ENCODE peak calls at places on chromosome 22, in ten cellular contexts. D is suprapubic skin, O is AG04450, G is HCT116, S is lower leg skin, U is right atrium auricular region, A is fibroblast of pulmonary artery, W is transverse colon, T is cardiac fibroblast, M is adrenal gland. I is an unnamed sample.

GRCh38 chr22:27848005-27848404 is 46.4 kb upstream of the MN1 start:
- DNase-seq in U (no peak), G (no peak), W (no peak), M (no peak), A (no peak), O (no peak), S (no peak), T (no peak), D (no peak), I (no peak)

GRCh38 chr22:31578171-31578570 is 81.8 kb downstream of the SFI1 start:
- DNase-seq in O (no peak), U (no peak), S (no peak), A (no peak), T (no peak), D (no peak), W (no peak), M (no peak), G (no peak), I (no peak)

GRCh38 chr22:50633771-50634170 is 5.8 kb upstream of the ARSA start:
- DNase-seq in S (no peak), T (no peak), O (no peak), A (no peak), U (no peak), W (no peak), G (no peak), D (no peak), M (no peak), I (no peak)

GRCh38 chr22:30201970-30202369 is 44.6 kb downstream of the LIF start:
- DNase-seq in D (no peak), T (peak), A (peak), U (no peak), G (no peak), S (no peak), W (no peak), O (no peak), M (no peak), I (no peak)

GRCh38 chr22:23684561-23685031 is 6.2 kb upstream of the RGL4 start:
- DNase-seq in M (peak), S (no peak), W (no peak), U (no peak), G (no peak), T (no peak), O (no peak), A (peak), D (no peak), I (no peak)

GRCh38 chr22:25573822-25574221 is 9.3 kb downstream of the GRK3 start:
- DNase-seq in U (no peak), T (no peak), W (no peak), D (no peak), O (no peak), A (no peak), M (no peak), S (no peak), G (no peak), I (no peak)

GRCh38 chr22:29302681-29303465 is 3.6 kb upstream of the GAS2L1 start:
- DNase-seq in T (no peak), M (peak), W (no peak), U (no peak), A (no peak), O (no peak), D (no peak), S (no peak), G (no peak), I (no peak)

GRCh38 chr22:23060612-23061400 is 9.5 kb upstream of the GNAZ start:
- DNase-seq in G (no peak), A (no peak), W (no peak), M (peak), T (no peak), U (peak), D (peak), S (no peak), O (no peak), I (no peak)

GRCh38 chr22:30004101-30004500 is 76.2 kb upstream of the HORMAD2 start:
- DNase-seq in W (no peak), M (peak), S (no peak), D (no peak), T (no peak), U (no peak), A (no peak), G (no peak), O (no peak), I (no peak)

GRCh38 chr22:21832291-21833290 is 34.9 kb downstream of the MAPK1 start:
- DNase-seq in U (no peak), S (no peak), D (no peak), W (no peak), A (peak), G (no peak), T (no peak), M (peak), O (no peak), I (no peak)

GRCh38 chr22:30879398-30879797 is 89.2 kb downstream of the MORC2 start:
- DNase-seq in D (no peak), S (no peak), A (no peak), M (no peak), O (no peak), T (no peak), G (no peak), U (no peak), W (no peak), I (no peak)

GRCh38 chr22:24170189-24170588 is 11.1 kb upstream of the SUSD2 start:
- DNase-seq in M (no peak), O (no peak), D (no peak), A (no peak), S (no peak), T (no peak), U (no peak), W (no peak), G (no peak), I (no peak)

GRCh38 chr22:19547620-19548019 is 23.4 kb upstream of the CLDN5 start:
- DNase-seq in M (no peak), T (no peak), S (no peak), D (no peak), O (no peak), G (no peak), U (no peak), W (no peak), A (no peak), I (no peak)

GRCh38 chr22:41912338-41913039 is 2.4 kb downstream of the SHISA8 start:
- DNase-seq in S (no peak), U (no peak), T (no peak), D (peak), M (no peak), A (no peak), O (no peak), W (no peak), G (no peak), I (no peak)

GRCh38 chr22:47207387-47207786 is 444.9 kb downstream of the TBC1D22A start:
- DNase-seq in S (no peak), A (no peak), G (no peak), U (no peak), O (no peak), D (peak), W (no peak), M (no peak), T (no peak), I (no peak)

GRCh38 chr22:41417622-41418390 is 28.8 kb downstream of the TOB2 start:
- DNase-seq in A (peak), O (no peak), D (peak), W (peak), S (peak), G (no peak), T (peak), M (peak), U (peak), I (no peak)

GRCh38 chr22:50733521-50734342 is 4.3 kb upstream of the ACR start:
- DNase-seq in O (peak), U (no peak), D (peak), T (peak), S (no peak), M (peak), W (peak), A (peak), G (no peak), I (peak)

GRCh38 chr22:39567135-39567946 is 3.2 kb upstream of the CACNA1I start:
- DNase-seq in G (no peak), U (no peak), A (no peak), S (no peak), M (no peak), T (no peak), W (peak), O (no peak), D (no peak), I (no peak)

GRCh38 chr22:50676211-50676636 is 3.6 kb downstream of the SHANK3 start:
- DNase-seq in O (no peak), G (no peak), D (no peak), U (peak), T (no peak), S (no peak), A (no peak), W (no peak), M (no peak), I (no peak)

GRCh38 chr22:42957958-42958357 is 57.0 kb downstream of the PACSIN2 start:
- DNase-seq in W (no peak), S (no peak), T (peak), D (no peak), M (peak), U (no peak), O (no peak), G (no peak), A (no peak), I (no peak)
- H3K4me3 ChIP-seq in W (no peak), S (no peak), T (no peak), D (peak), M (no peak), U (peak), O (no peak), G (no peak), A (no peak), I (no peak)

GRCh38 chr22:44444341-44445306 is 53.4 kb downstream of the RTL6 start:
- DNase-seq in O (no peak), D (no peak), M (no peak), A (no peak), G (no peak), U (no peak), S (no peak), T (no peak), W (no peak), I (no peak)
- TF ChIP-seq CTCF in O (peak), D (no peak), M (no peak), A (peak), G (no peak), U (no peak), S (no peak), T (peak), W (no peak), I (peak)

DNA sequence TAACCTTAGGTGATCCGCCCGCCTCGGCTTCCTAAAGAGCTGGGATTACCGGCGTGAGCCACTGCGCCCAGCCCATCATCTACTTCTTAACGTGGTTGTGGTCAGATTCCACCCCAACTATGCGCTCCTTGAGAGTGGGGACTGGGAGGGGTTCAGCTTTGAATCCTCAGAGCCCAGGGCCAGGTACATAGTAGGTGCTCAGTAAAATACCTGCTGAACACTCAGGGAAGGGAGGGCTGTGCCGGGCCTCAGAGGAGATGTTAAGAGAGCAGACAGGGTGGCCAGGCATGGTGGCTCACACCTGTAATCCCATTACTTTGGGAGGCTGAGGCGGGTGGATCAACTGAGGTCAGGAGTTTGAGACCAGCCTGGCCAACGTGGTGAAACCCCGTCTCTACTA is 1.2 kb upstream of the LGALS1 start:
- DNase-seq in U (no peak), D (no peak), T (no peak), G (no peak), A (no peak), O (no peak), W (no peak), S (no peak), M (no peak), I (no peak)
- H3K4me3 ChIP-seq in U (no peak), D (no peak), T (no peak), G (no peak), A (no peak), O (no peak), W (no peak), S (no peak), M (no peak), I (no peak)

DNA sequence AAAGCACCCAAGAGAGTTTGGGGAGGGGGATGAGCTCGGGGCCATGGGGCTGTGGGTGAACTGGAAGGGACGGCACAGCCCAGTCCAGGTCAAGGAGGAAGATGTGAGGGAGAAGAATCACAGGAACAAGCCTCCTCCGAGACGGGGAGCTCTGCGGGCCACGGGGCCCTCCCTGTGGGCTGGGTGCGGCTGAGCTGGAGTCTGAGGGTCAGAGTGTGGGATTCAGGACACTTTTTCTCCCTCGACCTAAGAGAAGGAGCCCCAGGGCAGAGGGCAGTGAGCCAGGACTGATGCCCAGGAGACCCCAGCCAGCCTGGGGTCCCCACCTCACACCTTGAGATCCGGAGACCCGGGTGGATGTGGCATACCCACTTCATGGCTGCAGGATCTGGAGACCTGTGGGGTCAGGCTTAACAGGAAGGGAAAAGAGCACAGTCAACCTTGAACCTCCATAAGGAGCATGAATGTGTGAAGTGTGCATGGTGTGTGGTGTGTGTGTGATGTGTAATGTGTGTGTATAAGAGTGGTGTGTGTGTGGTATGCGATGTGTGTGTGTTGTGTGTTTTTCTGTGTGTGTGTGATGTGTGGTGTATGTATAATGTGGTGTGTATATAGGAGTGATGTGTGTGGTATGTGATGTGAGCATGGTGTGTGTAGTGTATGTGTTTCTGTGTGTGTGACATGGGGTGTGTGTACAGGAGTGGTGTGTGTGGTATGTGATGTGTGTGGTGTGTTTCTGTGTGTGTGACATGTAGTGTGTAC is 504.6 kb downstream of the BRD1 start:
- DNase-seq in U (no peak), D (no peak), W (no peak), T (no peak), A (no peak), S (peak), G (no peak), O (no peak), M (no peak), I (no peak)
- TF ChIP-seq CTCF in U (no peak), D (no peak), W (no peak), T (no peak), A (no peak), S (peak), G (no peak), O (no peak), M (no peak), I (no peak)

GRCh38 chr22:37892566-37893338 is 13.3 kb upstream of the MICALL1 start:
- DNase-seq in M (peak), U (no peak), T (no peak), S (no peak), A (peak), O (no peak), G (no peak), D (no peak), W (no peak), I (no peak)

GRCh38 chr22:37891926-37892325 is 14.2 kb upstream of the MICALL1 start:
- DNase-seq in U (no peak), A (no peak), S (no peak), T (no peak), O (no peak), M (no peak), G (no peak), D (no peak), W (no peak), I (no peak)

GRCh38 chr22:37893583-37893983 is 12.5 kb upstream of the MICALL1 start:
- DNase-seq in S (no peak), W (no peak), T (no peak), D (no peak), G (no peak), O (no peak), M (no peak), U (no peak), A (no peak), I (no peak)

GRCh38 chr22:37884420-37884819 is 21.7 kb upstream of the MICALL1 start:
- DNase-seq in O (no peak), T (no peak), M (no peak), D (no peak), W (no peak), G (no peak), U (no peak), S (no peak), A (no peak), I (no peak)

GRCh38 chr22:37887610-37888378 is 18.3 kb upstream of the MICALL1 start:
- DNase-seq in T (peak), D (no peak), O (peak), A (peak), W (no peak), G (no peak), S (peak), M (peak), U (no peak), I (peak)
- H3K4me3 ChIP-seq in T (no peak), D (no peak), O (no peak), A (no peak), W (no peak), G (no peak), S (no peak), M (no peak), U (no peak), I (no peak)

GRCh38 chr22:45911601-45912271 is 65.2 kb downstream of the WNT7B start:
- DNase-seq in D (no peak), S (peak), T (peak), M (peak), A (peak), G (no peak), U (no peak), O (no peak), W (no peak), I (no peak)
- TF ChIP-seq CTCF in D (no peak), S (no peak), T (no peak), M (no peak), A (no peak), G (peak), U (no peak), O (no peak), W (no peak), I (no peak)

DNA sequence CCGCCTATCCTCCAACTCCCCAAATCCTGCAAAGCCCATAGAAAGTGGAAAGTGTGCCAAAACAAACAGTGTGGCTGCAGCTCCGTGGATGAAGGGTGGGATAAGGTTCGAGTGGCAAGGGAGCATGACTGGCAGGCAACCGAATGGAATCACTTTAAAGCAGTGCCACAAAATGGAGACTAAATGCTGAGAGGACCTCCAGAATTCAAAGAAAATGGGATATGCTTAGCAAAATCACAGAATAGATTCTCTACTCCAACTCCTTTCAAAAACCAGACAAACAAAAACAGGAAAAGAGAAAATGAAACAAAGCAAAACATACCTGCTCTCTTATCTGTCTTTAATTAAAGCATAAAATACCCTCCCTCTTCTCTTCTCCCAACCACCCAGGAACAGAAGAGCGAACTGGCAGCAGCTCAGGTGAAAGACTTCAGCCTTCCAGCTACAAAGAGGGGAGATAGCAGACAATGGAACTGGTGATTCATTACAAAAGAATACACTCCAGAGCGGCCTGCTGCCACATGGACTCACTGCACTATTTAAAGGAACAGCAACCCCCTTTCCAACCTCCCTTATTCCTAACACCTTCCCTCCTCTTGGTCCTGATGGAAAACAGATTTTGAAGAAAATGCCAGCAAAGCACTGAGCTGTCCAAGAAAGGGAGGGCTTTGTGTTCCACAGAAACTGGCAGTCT is 118.5 kb downstream of the APOL5 start:
- DNase-seq in U (peak), S (no peak), W (peak), D (no peak), O (peak), T (peak), M (peak), A (peak), G (peak), I (peak)
- H3K4me3 ChIP-seq in U (no peak), S (no peak), W (peak), D (peak), O (peak), T (peak), M (no peak), A (peak), G (peak), I (peak)

GRCh38 chr22:26623984-26624383 is 2.2 kb downstream of the CRYBA4 start:
- DNase-seq in D (no peak), T (no peak), A (no peak), W (no peak), S (no peak), O (no peak), M (no peak), G (no peak), U (no peak), I (no peak)
- TF ChIP-seq CTCF in D (no peak), T (no peak), A (no peak), W (no peak), S (no peak), O (no peak), M (no peak), G (no peak), U (no peak), I (no peak)

DNA sequence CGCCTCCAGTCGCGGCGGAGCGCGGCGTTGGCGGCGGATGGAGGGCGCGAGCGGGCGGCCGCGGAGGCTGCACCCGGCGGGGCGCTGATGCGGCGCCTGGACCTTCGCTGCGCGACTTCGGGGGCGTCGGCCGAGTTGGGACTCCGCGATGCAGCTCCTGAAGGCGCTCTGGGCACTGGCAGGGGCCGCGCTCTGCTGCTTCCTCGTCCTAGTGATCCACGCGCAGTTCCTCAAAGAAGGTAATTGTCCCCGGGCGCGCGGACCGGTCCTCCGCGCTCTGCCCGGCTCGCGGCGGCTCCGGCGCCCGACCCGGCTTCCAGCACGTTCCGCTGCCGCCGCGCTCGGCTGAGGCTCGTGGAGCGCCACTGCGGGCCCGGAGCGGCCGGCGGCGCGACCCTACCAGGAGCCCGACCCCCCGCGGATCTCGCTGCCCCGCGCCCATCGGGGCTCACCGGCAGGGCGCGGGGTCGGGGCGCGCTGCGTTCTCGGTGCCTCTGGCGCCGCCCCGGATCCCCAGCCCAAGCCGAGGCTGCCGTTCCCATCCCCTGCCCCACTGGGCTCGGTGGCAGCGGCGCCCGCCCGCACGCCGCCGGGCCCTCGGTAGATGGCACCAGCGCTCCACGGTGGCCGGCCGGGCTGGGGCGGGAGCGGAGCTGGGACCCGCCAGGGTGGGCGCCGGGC is 1251.2 kb downstream of the BRD1 start:
- DNase-seq in W (no peak), S (no peak), T (no peak), G (no peak), D (no peak), U (no peak), A (no peak), O (no peak), M (no peak), I (no peak)
- H3K4me3 ChIP-seq in W (peak), S (no peak), T (no peak), G (no peak), D (peak), U (no peak), A (no peak), O (no peak), M (no peak), I (no peak)